ENCODE peak calls at places on chromosomes 11 and 22, in ten cellular contexts. C, B, E, Q, R, J, M, K, I and S are unnamed samples.

GRCh38 chr11:20089796-20090653 is 70.2 kb downstream of the DBX1 start:
- DNase-seq in C (peak), B (no peak), E (no peak), Q (peak), R (no peak), J (no peak), M (no peak), K (peak), I (no peak), S (no peak)

GRCh38 chr11:109864161-109864661 is 229.0 kb upstream of the ZC3H12C start:
- DNase-seq in C (no peak), B (no peak), E (no peak), Q (peak), R (no peak), J (no peak), M (no peak), K (no peak), I (no peak), S (no peak)

GRCh38 chr11:134361241-134361640 is 29.5 kb downstream of the GLB1L2 start:
- DNase-seq in C (no peak), B (no peak), E (no peak), Q (no peak), R (peak), J (no peak), M (no peak), K (no peak), I (no peak), S (no peak)

GRCh38 chr11:116357769-116358544 is 414.8 kb downstream of the BUD13 start:
- DNase-seq in C (no peak), B (no peak), E (no peak), Q (peak), R (no peak), J (no peak), M (peak), K (peak), I (peak), S (peak)

GRCh38 chr11:130909650-130910049 is 6.6 kb downstream of the SNX19 start:
- DNase-seq in C (no peak), B (no peak), E (no peak), Q (peak), R (no peak), J (no peak), M (no peak), K (peak), I (no peak), S (no peak)

GRCh38 chr11:69053546-69054396 is 5.0 kb downstream of the TPCN2 start:
- DNase-seq in C (no peak), B (no peak), E (no peak), Q (no peak), R (no peak), J (no peak), M (no peak), K (no peak), I (no peak), S (no peak)

GRCh38 chr22:27540247-27540646 is 261.3 kb downstream of the MN1 start:
- DNase-seq in C (no peak), B (no peak), E (no peak), Q (no peak), R (no peak), J (no peak), M (no peak), K (no peak), I (no peak), S (no peak)

GRCh38 chr11:37277896-37278465 is 679.9 kb upstream of the RAG2 start:
- DNase-seq in C (no peak), B (no peak), E (no peak), Q (no peak), R (no peak), J (no peak), M (no peak), K (no peak), I (no peak), S (no peak)

GRCh38 chr11:68436985-68437926 is 23.3 kb upstream of the PPP6R3 start:
- DNase-seq in C (no peak), B (no peak), E (no peak), Q (peak), R (no peak), J (no peak), M (no peak), K (peak), I (no peak), S (no peak)

GRCh38 chr11:37504066-37504611 is 906.1 kb upstream of the RAG2 start:
- DNase-seq in C (no peak), B (no peak), E (no peak), Q (peak), R (no peak), J (peak), M (no peak), K (peak), I (no peak), S (no peak)

GRCh38 chr11:16973565-16973964 is 40.6 kb downstream of the PLEKHA7 start:
- DNase-seq in C (no peak), B (no peak), E (no peak), Q (no peak), R (no peak), J (no peak), M (no peak), K (no peak), I (no peak), S (no peak)

GRCh38 chr22:49435596-49435995 is 392.1 kb downstream of the BRD1 start:
- DNase-seq in C (no peak), B (no peak), E (no peak), Q (no peak), R (no peak), J (no peak), M (no peak), K (no peak), I (no peak), S (no peak)

GRCh38 chr11:65493367-65494176 is 5.3 kb upstream of the MALAT1 start:
- DNase-seq in C (peak), B (peak), E (no peak), Q (peak), R (peak), J (no peak), M (no peak), K (peak), I (peak), S (peak)

GRCh38 chr11:24739637-24740036 is 242.8 kb downstream of the LUZP2 start:
- DNase-seq in C (no peak), B (no peak), E (no peak), Q (no peak), R (no peak), J (no peak), M (no peak), K (no peak), I (no peak), S (no peak)

GRCh38 chr11:75536786-75537629 is 11.3 kb upstream of the GDPD5 start:
- DNase-seq in C (no peak), B (no peak), E (peak), Q (peak), R (no peak), J (no peak), M (no peak), K (no peak), I (no peak), S (no peak)

GRCh38 chr22:46131151-46131587 is 19.2 kb upstream of the PPARA start:
- DNase-seq in C (no peak), B (no peak), E (no peak), Q (no peak), R (no peak), J (no peak), M (peak), K (no peak), I (no peak), S (no peak)

GRCh38 chr11:131025020-131025419 is 108.7 kb upstream of the SNX19 start:
- DNase-seq in C (peak), B (no peak), E (no peak), Q (peak), R (no peak), J (no peak), M (peak), K (peak), I (no peak), S (no peak)

GRCh38 chr22:17258015-17258827 is 39.0 kb upstream of the ADA2 start:
- DNase-seq in C (no peak), B (peak), E (peak), Q (peak), R (no peak), J (peak), M (no peak), K (peak), I (no peak), S (peak)

GRCh38 chr11:100830978-100831732 is 144.1 kb downstream of the ARHGAP42 start:
- DNase-seq in C (no peak), B (peak), E (no peak), Q (peak), R (no peak), J (no peak), M (no peak), K (peak), I (no peak), S (peak)

GRCh38 chr11:27464155-27464759 is 8.3 kb downstream of the LGR4 start:
- DNase-seq in C (no peak), B (peak), E (no peak), Q (peak), R (no peak), J (no peak), M (no peak), K (peak), I (no peak), S (peak)

GRCh38 chr22:44567846-44568493 is 69.9 kb upstream of the RTL6 start:
- DNase-seq in C (peak), B (no peak), E (peak), Q (peak), R (peak), J (peak), M (no peak), K (peak), I (no peak), S (peak)

GRCh38 chr11:93585758-93586157 is 42.6 kb upstream of the SMCO4 start:
- DNase-seq in C (no peak), B (no peak), E (no peak), Q (peak), R (no peak), J (no peak), M (no peak), K (peak), I (no peak), S (peak)

GRCh38 chr22:17964153-17964552 is 60.2 kb downstream of the MICAL3 start:
- DNase-seq in C (no peak), B (no peak), E (no peak), Q (peak), R (no peak), J (no peak), M (no peak), K (no peak), I (no peak), S (no peak)

GRCh38 chr11:123856444-123856843 is 29.0 kb downstream of the TMEM225 start:
- DNase-seq in C (no peak), B (no peak), E (no peak), Q (no peak), R (no peak), J (no peak), M (no peak), K (no peak), I (no peak), S (no peak)

GRCh38 chr11:19698493-19699292 is 13.9 kb upstream of the NAV2 start:
- DNase-seq in C (no peak), B (peak), E (no peak), Q (peak), R (peak), J (no peak), M (no peak), K (peak), I (no peak), S (no peak)

GRCh38 chr11:28860898-28861297 is 752.7 kb downstream of the METTL15 start:
- DNase-seq in C (no peak), B (no peak), E (no peak), Q (peak), R (no peak), J (no peak), M (no peak), K (peak), I (no peak), S (no peak)

GRCh38 chr11:74681686-74682651 is 49.3 kb downstream of the CHRDL2 start:
- DNase-seq in C (no peak), B (peak), E (no peak), Q (no peak), R (peak), J (no peak), M (no peak), K (no peak), I (peak), S (peak)

GRCh38 chr22:24155597-24156145 is 25.6 kb upstream of the SUSD2 start:
- DNase-seq in C (peak), B (peak), E (peak), Q (peak), R (peak), J (peak), M (no peak), K (peak), I (peak), S (peak)

GRCh38 chr22:24159650-24160049 is 21.6 kb upstream of the SUSD2 start:
- DNase-seq in C (no peak), B (no peak), E (no peak), Q (no peak), R (no peak), J (no peak), M (no peak), K (no peak), I (no peak), S (peak)

GRCh38 chr22:24156146-24156914 is 25.0 kb upstream of the SUSD2 start:
- DNase-seq in C (no peak), B (no peak), E (peak), Q (peak), R (no peak), J (peak), M (no peak), K (peak), I (peak), S (peak)

GRCh38 chr22:24156915-24157782 is 24.1 kb upstream of the SUSD2 start:
- DNase-seq in C (peak), B (peak), E (peak), Q (peak), R (peak), J (peak), M (peak), K (peak), I (peak), S (peak)

DNA sequence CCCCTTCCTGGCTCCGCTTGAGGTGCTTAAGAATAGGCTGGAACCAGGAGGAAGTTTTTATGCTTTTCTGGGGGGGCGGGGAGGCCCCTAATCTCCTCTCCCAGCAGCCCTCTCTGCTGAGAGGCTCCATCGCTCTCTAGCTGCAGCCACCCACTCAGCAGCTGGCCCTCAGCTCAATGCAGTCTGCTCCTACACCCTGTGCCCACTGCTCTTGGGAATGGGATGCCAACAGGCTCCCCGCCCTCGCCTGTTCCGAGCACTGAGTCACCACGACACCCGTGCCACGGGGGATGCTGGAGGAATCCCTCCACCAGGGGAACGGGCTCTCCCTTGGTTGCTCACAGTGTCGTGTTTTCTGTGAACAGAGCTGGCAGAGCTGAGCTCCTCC is 23.5 kb upstream of the SUSD2 start:
- DNase-seq in C (no peak), B (no peak), E (no peak), Q (peak), R (peak), J (no peak), M (no peak), K (no peak), I (no peak), S (no peak)
- H3K27ac ChIP-seq in C (no peak), B (peak), E (peak), Q (no peak), R (peak), J (no peak), M (no peak), K (peak), I (peak), S (no peak)

DNA sequence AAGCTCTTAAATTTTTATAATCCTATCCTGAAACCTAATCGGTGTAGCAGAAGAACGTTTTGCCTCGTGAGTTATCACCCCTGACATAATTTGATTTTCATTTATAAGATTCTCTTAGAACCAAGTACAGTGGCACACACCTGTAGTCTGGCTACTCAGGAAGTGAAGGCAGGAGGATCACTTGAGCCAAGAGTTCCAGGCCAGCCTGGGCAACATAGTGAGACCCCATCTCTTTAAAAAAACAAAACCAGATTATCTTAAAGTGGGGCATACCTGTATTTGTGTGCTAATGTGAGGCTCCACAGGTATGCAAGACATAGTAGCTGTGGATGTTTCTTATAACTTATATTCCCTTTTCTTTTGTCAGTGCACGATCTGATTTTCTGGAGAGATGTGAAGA is 19.0 kb downstream of the ZFTA start:
- DNase-seq in C (no peak), B (no peak), E (no peak), Q (no peak), R (no peak), J (no peak), M (no peak), K (no peak), I (no peak), S (no peak)
- H3K27ac ChIP-seq in C (no peak), B (no peak), E (no peak), Q (no peak), R (no peak), J (no peak), M (no peak), K (no peak), I (no peak), S (no peak)

GRCh38 chr22:24775769-24776492 is 1.4 kb upstream of the PIWIL3 start:
- DNase-seq in C (no peak), B (no peak), E (no peak), Q (no peak), R (no peak), J (no peak), M (no peak), K (peak), I (no peak), S (no peak)
- H3K27ac ChIP-seq in C (no peak), B (peak), E (no peak), Q (no peak), R (no peak), J (no peak), M (no peak), K (no peak), I (no peak), S (no peak)

DNA sequence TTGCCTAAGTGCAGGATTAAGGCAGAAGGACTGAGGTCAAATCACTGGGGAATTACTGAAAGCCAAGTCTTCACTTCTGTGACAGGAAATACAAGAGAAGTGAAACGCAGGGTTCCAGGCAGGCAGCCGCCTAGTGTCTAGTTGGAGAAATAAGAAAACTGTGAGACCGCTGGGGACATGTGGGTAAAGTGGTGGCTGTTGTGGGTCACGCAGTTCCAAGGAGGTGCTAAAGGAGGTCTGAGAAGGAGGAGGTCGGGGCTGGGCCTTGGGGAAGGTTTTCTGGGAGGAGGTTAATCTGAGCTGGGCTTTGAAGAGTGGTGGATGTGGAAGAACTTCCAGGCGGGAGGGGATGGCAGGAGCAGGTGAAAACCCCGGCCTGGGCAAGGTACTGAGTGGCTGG is 11.2 kb downstream of the MCM5 start:
- DNase-seq in C (no peak), B (no peak), E (no peak), Q (no peak), R (no peak), J (no peak), M (no peak), K (no peak), I (no peak), S (no peak)
- H3K27ac ChIP-seq in C (no peak), B (no peak), E (no peak), Q (no peak), R (no peak), J (no peak), M (no peak), K (no peak), I (no peak), S (no peak)

GRCh38 chr22:41482319-41482935 is 13.5 kb downstream of the ACO2 start:
- DNase-seq in C (no peak), B (no peak), E (no peak), Q (peak), R (no peak), J (no peak), M (no peak), K (no peak), I (no peak), S (no peak)
- H3K27ac ChIP-seq in C (no peak), B (peak), E (no peak), Q (peak), R (peak), J (no peak), M (no peak), K (no peak), I (peak), S (peak)

GRCh38 chr22:29559853-29560252 is 6.3 kb upstream of the THOC5 start:
- DNase-seq in C (no peak), B (no peak), E (no peak), Q (no peak), R (no peak), J (no peak), M (no peak), K (no peak), I (no peak), S (no peak)

GRCh38 chr22:29553391-29554224 is at the start of gene THOC5:
- DNase-seq in C (peak), B (peak), E (peak), Q (peak), R (peak), J (peak), M (peak), K (peak), I (peak), S (peak)

GRCh38 chr22:29550005-29550404 is 3.6 kb downstream of the THOC5 start:
- DNase-seq in C (no peak), B (no peak), E (no peak), Q (no peak), R (no peak), J (no peak), M (no peak), K (no peak), I (no peak), S (no peak)

GRCh38 chr22:29559030-29559429 is 5.5 kb upstream of the THOC5 start:
- DNase-seq in C (no peak), B (no peak), E (no peak), Q (no peak), R (no peak), J (no peak), M (no peak), K (no peak), I (no peak), S (no peak)

DNA sequence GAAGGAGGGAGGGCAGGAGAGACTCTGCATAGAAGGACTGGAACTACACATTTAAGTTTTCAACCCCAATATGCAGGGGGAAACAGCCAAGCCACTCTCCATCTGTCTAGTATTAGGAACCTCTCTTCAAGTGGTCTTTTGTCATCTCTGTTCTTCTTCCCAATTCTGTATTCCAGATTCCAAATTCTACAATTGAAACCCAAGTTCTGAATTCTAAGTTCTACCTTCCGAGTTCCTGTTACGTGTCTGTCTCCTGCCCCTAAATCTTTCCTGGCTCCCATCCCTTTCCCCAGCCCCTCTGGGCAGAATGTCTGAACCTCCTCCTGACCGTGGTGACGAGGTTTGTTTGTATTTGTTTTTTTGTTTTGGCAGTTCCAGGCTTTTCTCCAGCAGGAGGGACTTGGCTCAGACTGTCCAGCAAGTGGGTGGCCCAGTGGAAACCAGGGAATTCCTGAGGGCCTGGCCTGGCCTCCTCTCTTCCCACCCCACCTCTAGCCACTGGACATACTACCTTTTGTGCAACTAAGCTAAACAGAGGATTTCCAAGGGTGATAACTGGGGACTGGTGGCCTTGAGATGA is 1.6 kb upstream of the THOC5 start:
- DNase-seq in C (no peak), B (peak), E (no peak), Q (no peak), R (no peak), J (no peak), M (no peak), K (no peak), I (peak), S (peak)
- H3K27ac ChIP-seq in C (peak), B (peak), E (no peak), Q (no peak), R (no peak), J (no peak), M (no peak), K (peak), I (peak), S (no peak)

GRCh38 chr22:36659762-36660509 is 43.6 kb downstream of the CACNG2 start:
- DNase-seq in C (peak), B (peak), E (no peak), Q (peak), R (peak), J (no peak), M (no peak), K (peak), I (peak), S (peak)
- H3K27ac ChIP-seq in C (peak), B (peak), E (no peak), Q (no peak), R (peak), J (no peak), M (no peak), K (no peak), I (no peak), S (peak)

GRCh38 chr11:85717360-85717927 is 31.4 kb upstream of the CCDC89 start:
- DNase-seq in C (no peak), B (no peak), E (no peak), Q (no peak), R (no peak), J (peak), M (no peak), K (no peak), I (no peak), S (no peak)
- H3K27ac ChIP-seq in C (no peak), B (no peak), E (no peak), Q (peak), R (peak), J (no peak), M (no peak), K (no peak), I (no peak), S (no peak)